ENCODE peak calls at places on chromosome 6, in nine cellular contexts. A is SK-N-SH, C is A549, W is cardiac fibroblast, R is fibroblast of lung, T is tibial artery, Y is lower leg skin, U is GM12865, N is kidney epithelial cell. S is an unnamed sample.

GRCh38 chr6:2625581-2625980 is 125.1 kb downstream of the MYLK4 start:
- DNase-seq in Y (no peak), N (no peak), C (no peak), T (no peak), R (peak; percentile 92), W (peak; percentile 15), U (no peak), A (no peak), S (no peak)

GRCh38 chr6:62652692-62653328 is 366.8 kb upstream of the KHDRBS2 start:
- DNase-seq in Y (no peak), R (peak; percentile 26), N (no peak), W (peak; percentile 43), C (no peak), A (no peak), T (no peak), U (peak; percentile 4), S (no peak)

GRCh38 chr6:159445351-159445750 is 247.7 kb downstream of the SOD2 start:
- DNase-seq in R (no peak), C (no peak), T (no peak), A (no peak), U (no peak), N (no peak), W (no peak), Y (no peak), S (no peak)

GRCh38 chr6:46011241-46012085 is 4.2 kb downstream of the CLIC5 start:
- DNase-seq in C (no peak), U (peak; percentile 93), W (no peak), Y (no peak), R (no peak), T (no peak), N (peak; percentile 58), A (no peak), S (no peak)

GRCh38 chr6:130625825-130626500 is 201.2 kb upstream of the SMLR1 start:
- DNase-seq in R (peak; percentile 44), U (peak; percentile 70), C (no peak), A (no peak), N (peak; percentile 12), Y (no peak), T (no peak), W (peak; percentile 41), S (no peak)

GRCh38 chr6:51268666-51269065 is 450.0 kb downstream of the TFAP2B start:
- DNase-seq in U (no peak), T (no peak), W (no peak), C (no peak), Y (no peak), A (no peak), N (no peak), R (no peak), S (no peak)

GRCh38 chr6:42099340-42100028 is 42.9 kb downstream of the C6orf132 start:
- DNase-seq in T (no peak), N (peak; percentile 26), A (no peak), C (no peak), U (no peak), Y (peak; percentile 91), R (peak; percentile 79), W (peak; percentile 76), S (no peak)

GRCh38 chr6:159633196-159633595 is 59.8 kb downstream of the SOD2 start:
- DNase-seq in A (peak; percentile 47), W (peak; percentile 35), Y (no peak), N (no peak), C (peak; percentile 30), U (peak; percentile 25), R (peak; percentile 29), T (no peak), S (no peak)

GRCh38 chr6:67680297-67680932 is 954.7 kb upstream of the ADGRB3 start:
- DNase-seq in A (no peak), T (no peak), N (no peak), R (peak; percentile 30), W (peak; percentile 87), C (no peak), Y (no peak), U (no peak), S (no peak)

GRCh38 chr6:5466459-5466858 is 205.1 kb downstream of the FARS2 start:
- DNase-seq in A (no peak), C (no peak), Y (no peak), T (no peak), W (peak; percentile 75), U (no peak), N (no peak), R (peak; percentile 52), S (no peak)

GRCh38 chr6:127606131-127606562 is 29.2 kb downstream of the C6orf58 start:
- DNase-seq in N (peak; percentile 54), W (peak; percentile 51), A (peak; percentile 17), U (peak; percentile 3), C (peak; percentile 21), Y (no peak), R (peak; percentile 54), T (no peak), S (no peak)

GRCh38 chr6:157873735-157874344 is 50.8 kb downstream of the SNX9 start:
- DNase-seq in R (peak; percentile 76), C (peak; percentile 43), N (peak; percentile 9), A (peak; percentile 71), T (peak; percentile 62), W (peak; percentile 79), U (peak; percentile 85), Y (peak; percentile 95), S (no peak)

GRCh38 chr6:30495993-30496392 is 6.7 kb downstream of the HLA-E start:
- DNase-seq in W (no peak), A (no peak), N (no peak), U (no peak), C (no peak), T (no peak), R (no peak), Y (peak; percentile 56), S (no peak)

GRCh38 chr6:136016228-136017225 is 165.0 kb downstream of the PDE7B start:
- DNase-seq in R (no peak), Y (no peak), A (no peak), U (no peak), W (no peak), T (no peak), N (no peak), C (no peak), S (no peak)

GRCh38 chr6:106733386-106733785 is 104.0 kb downstream of the QRSL1 start:
- DNase-seq in W (no peak), R (no peak), C (no peak), A (no peak), U (no peak), T (no peak), N (no peak), Y (no peak), S (no peak)

GRCh38 chr6:97437087-97437486 is 154.1 kb upstream of the MMS22L start:
- DNase-seq in C (peak; percentile 1), Y (no peak), N (no peak), U (no peak), W (peak; percentile 43), A (peak; percentile 42), T (no peak), R (peak; percentile 21), S (no peak)

GRCh38 chr6:39059496-39060310 is 11.1 kb downstream of the GLP1R start:
- DNase-seq in R (no peak), U (no peak), C (no peak), A (peak; percentile 86), N (no peak), W (peak; percentile 3), Y (no peak), T (no peak), S (peak; percentile 54)

GRCh38 chr6:110048221-110048875 is 70.2 kb downstream of the GPR6 start:
- DNase-seq in A (no peak), U (no peak), T (no peak), W (peak; percentile 10), N (no peak), Y (no peak), C (no peak), R (no peak), S (no peak)

GRCh38 chr6:151325075-151326050 is 66.0 kb downstream of the ZBTB2 start:
- DNase-seq in Y (peak; percentile 91), C (peak; percentile 44), T (peak; percentile 76), R (peak; percentile 87), A (peak; percentile 80), U (peak; percentile 15), W (peak; percentile 89), N (peak; percentile 38), S (peak; percentile 64)

GRCh38 chr6:66496659-66497058 is 789.6 kb upstream of the EYS start:
- DNase-seq in N (no peak), U (no peak), A (no peak), T (no peak), Y (no peak), R (peak; percentile 42), W (no peak), C (no peak), S (peak; percentile 17)
- TF ChIP-seq CTCF in N (peak; percentile 12), U (no peak), A (peak; percentile 49), T (peak; percentile 18), Y (no peak), R (peak; percentile 32), W (no peak), C (no peak), S (peak; percentile 59)

DNA sequence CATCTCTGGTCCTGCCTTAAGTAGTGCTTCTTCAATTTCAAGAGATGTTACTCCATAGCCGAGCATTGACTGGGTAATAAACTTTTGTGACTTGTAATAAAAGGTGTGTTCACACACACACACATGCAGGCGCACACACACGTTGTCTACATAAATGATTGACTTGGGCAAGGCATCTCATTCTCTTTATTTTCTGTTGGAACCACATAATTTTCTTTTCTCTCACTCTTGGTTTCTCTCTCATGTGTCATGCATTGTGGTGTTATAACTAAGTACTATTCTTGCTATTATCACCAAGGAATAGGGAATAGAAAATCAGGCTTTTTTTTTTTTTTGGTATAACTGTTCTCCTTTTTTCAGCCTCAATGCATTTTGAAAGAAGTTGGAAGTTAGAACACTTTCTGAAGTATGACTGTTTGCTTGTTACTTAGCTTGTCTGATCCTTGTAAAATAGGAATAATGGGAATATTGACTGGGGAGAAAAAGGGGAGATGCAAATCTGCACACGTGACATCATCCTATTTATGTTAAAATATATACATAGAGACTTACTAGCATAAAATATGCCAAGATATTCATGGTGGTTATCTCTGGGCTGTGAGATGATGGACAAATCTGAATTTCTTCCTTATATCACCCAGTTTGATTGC is 26.1 kb upstream of the CD83 start:
- DNase-seq in R (no peak), A (no peak), Y (no peak), C (no peak), T (no peak), W (no peak), U (peak; percentile 59), N (no peak), S (no peak)
- H3K4me3 ChIP-seq in R (no peak overlapping the region), A (no peak overlapping the region), Y (no peak overlapping the region), C (no peak overlapping the region), T (no peak overlapping the region), W (no peak overlapping the region), U (no peak overlapping the region), N (no peak overlapping the region), S (no peak overlapping the region)

GRCh38 chr6:84733889-84734288 is 30.5 kb downstream of the TBX18 start:
- DNase-seq in W (no peak), U (no peak), A (no peak), Y (no peak), T (no peak), N (no peak), C (no peak), R (no peak), S (no peak)

GRCh38 chr6:84731901-84732300 is 32.5 kb downstream of the TBX18 start:
- DNase-seq in U (no peak), C (no peak), W (no peak), Y (no peak), A (no peak), R (no peak), T (no peak), N (no peak), S (no peak)

GRCh38 chr6:84728602-84729001 is 35.8 kb downstream of the TBX18 start:
- DNase-seq in C (peak; percentile 10), R (peak; percentile 15), N (no peak), Y (no peak), T (no peak), U (peak; percentile 5), A (peak; percentile 14), W (peak; percentile 61), S (no peak)
- TF ChIP-seq CTCF in C (no peak), R (peak; percentile 34), N (peak; percentile 44), Y (no peak), T (no peak), U (peak; percentile 36), A (peak; percentile 53), W (peak; percentile 55), S (peak; percentile 46)

GRCh38 chr6:1612902-1613301 is 3.2 kb downstream of the FOXC1 start:
- DNase-seq in N (no peak), W (peak; percentile 79), U (no peak), Y (no peak), C (no peak), A (no peak), R (peak; percentile 50), T (no peak), S (no peak)
- H3K4me3 ChIP-seq in N (peak overlapping the region; percentile 87), W (peak overlapping the region; percentile 66), U (no peak overlapping the region), Y (peak overlapping the region; percentile 5), C (peak overlapping the region; percentile 83), A (peak overlapping the region; percentile 90), R (peak overlapping the region; percentile 76), T (peak overlapping the region; percentile 93), S (no peak overlapping the region)

S was measured in LNCaP clone FGC.